ENCODE peak calls at places on chromosomes 6 and 20, in six cellular contexts. T is breast epithelium, P is heart left ventricle, R is amygdala, S is left colon, F is GM13977. V is an unnamed sample.

GRCh38 chr20:62583424-62583920 is 58.8 kb upstream of the SLCO4A1 start:
- DNase-seq in R (no peak), S (no peak), P (no peak), F (no peak), T (no peak), V (no peak)

GRCh38 chr20:38649275-38649891 is 47.8 kb downstream of the ARHGAP40 start:
- DNase-seq in T (no peak), R (no peak), S (no peak), F (peak), P (no peak), V (peak)

GRCh38 chr6:84280030-84280429 is 52.6 kb upstream of the CEP162 start:
- DNase-seq in T (no peak), P (no peak), R (no peak), S (no peak), F (no peak), V (no peak)

GRCh38 chr20:22160254-22160653 is 424.1 kb downstream of the FOXA2 start:
- DNase-seq in T (no peak), P (no peak), S (no peak), R (no peak), F (no peak), V (no peak)

GRCh38 chr6:20569000-20569610 is 34.8 kb downstream of the CDKAL1 start:
- DNase-seq in F (no peak), S (no peak), T (no peak), P (no peak), R (no peak), V (peak)

GRCh38 chr20:23445596-23446217 is 6.2 kb downstream of the CSTL1 start:
- DNase-seq in F (no peak), R (no peak), S (no peak), T (no peak), P (no peak), V (no peak)

GRCh38 chr6:35258336-35258735 is 1.2 kb upstream of the ZNF76 start:
- DNase-seq in R (no peak), T (no peak), F (no peak), P (no peak), S (no peak), V (no peak)

GRCh38 chr6:16168858-16169257 is 40.0 kb downstream of the MYLIP start:
- DNase-seq in P (no peak), T (no peak), R (no peak), F (no peak), S (no peak), V (peak)

GRCh38 chr6:21856844-21857243 is 263.3 kb downstream of the SOX4 start:
- DNase-seq in P (no peak), S (no peak), T (no peak), F (no peak), R (no peak), V (no peak)

GRCh38 chr6:83474309-83474708 is 38.0 kb upstream of the PRSS35 start:
- DNase-seq in R (no peak), S (no peak), F (no peak), P (no peak), T (no peak), V (no peak)

GRCh38 chr6:21708181-21708580 is 114.6 kb downstream of the SOX4 start:
- DNase-seq in P (no peak), F (no peak), R (no peak), S (no peak), T (no peak), V (no peak)

GRCh38 chr20:18705490-18705889 is 108.1 kb upstream of the SCP2D1 start:
- DNase-seq in S (no peak), R (no peak), F (no peak), P (no peak), T (no peak), V (no peak)

GRCh38 chr6:119110601-119111548 is 32.4 kb upstream of the FAM184A start:
- DNase-seq in T (peak), S (no peak), F (peak), R (no peak), P (no peak), V (peak)

GRCh38 chr6:30894381-30894780 is 10.1 kb downstream of the DDR1 start:
- DNase-seq in T (no peak), S (no peak), F (no peak), R (no peak), P (no peak), V (no peak)

GRCh38 chr6:43972179-43972914 is 154.9 kb downstream of the MRPL14 start:
- DNase-seq in F (no peak), S (no peak), R (no peak), P (no peak), T (no peak), V (no peak)

GRCh38 chr6:37049990-37050853 is 44.8 kb downstream of the FGD2 start:
- DNase-seq in R (no peak), T (no peak), F (peak), S (peak), P (peak), V (no peak)

GRCh38 chr6:96611342-96611964 is 48.5 kb downstream of the FHL5 start:
- DNase-seq in R (no peak), S (no peak), P (no peak), F (peak), T (no peak), V (no peak)

GRCh38 chr20:5136096-5136495 is 9.3 kb downstream of the CDS2 start:
- DNase-seq in S (no peak), P (no peak), F (no peak), T (no peak), R (no peak), V (no peak)

GRCh38 chr20:1802385-1803215 is 92.6 kb upstream of the SIRPA start:
- DNase-seq in S (peak), F (peak), P (peak), T (no peak), R (peak), V (no peak)

GRCh38 chr6:31378062-31378720 is 21.2 kb upstream of the HLA-B start:
- DNase-seq in T (no peak), S (peak), F (no peak), R (no peak), P (no peak), V (no peak)

GRCh38 chr20:62875419-62876355 is 14.1 kb upstream of the TCFL5 start:
- DNase-seq in F (no peak), R (no peak), T (peak), P (peak), S (peak), V (no peak)

GRCh38 chr6:148593130-148593812 is 153.6 kb upstream of the UST start:
- DNase-seq in P (no peak), T (no peak), F (no peak), R (no peak), S (no peak), V (no peak)

GRCh38 chr6:50706575-50706974 is 6.8 kb upstream of the TFAP2D start:
- DNase-seq in S (no peak), R (no peak), F (no peak), T (no peak), P (no peak), V (no peak)

GRCh38 chr20:35342154-35342769 is 50.0 kb upstream of the FAM83C start:
- DNase-seq in S (no peak), T (no peak), R (no peak), F (no peak), P (no peak), V (no peak)

GRCh38 chr20:32062776-32063170 is 10.7 kb downstream of the HCK start:
- DNase-seq in S (peak), R (no peak), P (peak), F (peak), T (peak), V (no peak)

GRCh38 chr20:37990571-37991151 is 42.6 kb downstream of the TTI1 start:
- DNase-seq in P (peak), S (peak), R (no peak), F (peak), T (peak), V (no peak)

GRCh38 chr6:26020291-26020982 is 57.8 kb downstream of the TRIM38 start:
- DNase-seq in T (peak), P (peak), R (peak), F (peak), S (peak), V (peak)